ENCODE peak calls at places on chromosome 21, in nine cellular contexts. J is CD8-positive, alpha-beta T cell; K is GM23338; C is transverse colon; F is esophagus squamous epithelium; W is mucosa of descending colon; U is prostate gland; A is SK-N-SH; D is fibroblast of lung. M is an unnamed sample. For H3K4me1, the result is how much of the 10 kb centered on the place peaks cover.

GRCh38 chr21:45618846-45619485 is 24.6 kb upstream of the PCBP3 start:
- DNase-seq in U (no peak), K (no peak), W (no peak), J (no peak), F (no peak), A (peak), D (peak), C (no peak), M (no peak)

GRCh38 chr21:46157987-46158451 is 2.6 kb upstream of the FTCD start:
- DNase-seq in J (no peak), K (no peak), F (no peak), U (no peak), D (no peak), W (no peak), A (no peak), C (peak), M (no peak)

GRCh38 chr21:43341349-43342163 is 85.4 kb downstream of the SIK1 start:
- DNase-seq in F (no peak), D (peak), K (no peak), A (no peak), W (no peak), U (no peak), C (no peak), J (no peak), M (no peak)

GRCh38 chr21:32328595-32328994 is 29.9 kb downstream of the MRAP start:
- DNase-seq in J (no peak), K (no peak), F (no peak), C (no peak), D (peak), U (no peak), W (no peak), A (no peak), M (peak)

GRCh38 chr21:14480601-14481000 is 65.5 kb downstream of the SAMSN1 start:
- DNase-seq in C (peak), J (no peak), U (no peak), A (no peak), F (no peak), K (no peak), W (no peak), D (no peak), M (peak)

GRCh38 chr21:46205121-46205520 is 20.9 kb upstream of the SPATC1L start:
- DNase-seq in J (no peak), K (no peak), U (no peak), C (no peak), F (no peak), W (no peak), D (no peak), A (peak), M (no peak)

GRCh38 chr21:45588086-45588825 is 46.0 kb upstream of the SLC19A1 start:
- DNase-seq in W (no peak), C (no peak), A (no peak), U (no peak), D (no peak), K (no peak), J (no peak), F (no peak), M (no peak)

GRCh38 chr21:45632165-45632896 is 11.2 kb upstream of the PCBP3 start:
- DNase-seq in U (no peak), D (no peak), J (no peak), F (no peak), K (no peak), C (no peak), A (peak), W (no peak), M (no peak)

GRCh38 chr21:20259035-20259867 is 739.0 kb upstream of the NCAM2 start:
- DNase-seq in W (no peak), J (no peak), F (no peak), U (no peak), C (no peak), D (no peak), K (no peak), A (no peak), M (no peak)

GRCh38 chr21:31235671-31236450 is 108.2 kb downstream of the TIAM1 start:
- DNase-seq in K (no peak), F (no peak), C (no peak), A (no peak), W (no peak), J (no peak), D (peak), U (no peak), M (no peak)

GRCh38 chr21:46354046-46354445 is 30.1 kb downstream of the PCNT start:
- DNase-seq in J (no peak), W (no peak), A (no peak), D (no peak), F (no peak), U (no peak), C (no peak), K (no peak), M (no peak)

GRCh38 chr21:45386336-45386727 is 18.6 kb upstream of the COL18A1 start:
- DNase-seq in A (no peak), W (peak), U (no peak), J (no peak), C (no peak), F (no peak), D (no peak), K (no peak), M (no peak)

GRCh38 chr21:45829566-45830147 is 151.9 kb upstream of the COL6A1 start:
- DNase-seq in J (no peak), D (no peak), W (no peak), F (no peak), A (no peak), U (no peak), K (no peak), C (no peak), M (no peak)

GRCh38 chr21:46307625-46308024 is 16.0 kb downstream of the C21orf58 start:
- DNase-seq in W (no peak), A (no peak), U (no peak), F (no peak), J (no peak), D (peak), K (no peak), C (no peak), M (no peak)

GRCh38 chr21:32572574-32573420 is 12.5 kb downstream of the TCP10L start:
- DNase-seq in W (peak), F (no peak), U (peak), D (no peak), C (peak), A (no peak), K (no peak), J (no peak), M (no peak)

GRCh38 chr21:32425628-32426027 is 13.1 kb downstream of the EVA1C start:
- DNase-seq in K (no peak), J (no peak), F (no peak), W (no peak), A (no peak), U (no peak), C (no peak), D (no peak), M (peak)

GRCh38 chr21:21003701-21004100 is 5.5 kb downstream of the NCAM2 start:
- DNase-seq in C (no peak), W (no peak), F (no peak), D (peak), K (peak), U (no peak), A (peak), J (no peak), M (peak)

GRCh38 chr21:31236528-31236927 is 107.5 kb downstream of the TIAM1 start:
- DNase-seq in F (no peak), C (no peak), A (no peak), K (no peak), W (no peak), U (no peak), J (no peak), D (peak), M (no peak)

GRCh38 chr21:29215709-29216108 is 83.0 kb upstream of the BACH1 start:
- DNase-seq in F (no peak), K (no peak), U (peak), A (no peak), J (no peak), C (no peak), W (no peak), D (no peak), M (no peak)

GRCh38 chr21:46136739-46137349 is 18.5 kb downstream of the FTCD start:
- DNase-seq in D (no peak), C (no peak), F (no peak), J (no peak), A (no peak), K (no peak), W (no peak), U (no peak), M (no peak)

GRCh38 chr21:14850394-14850793 is 214.4 kb downstream of the NRIP1 start:
- DNase-seq in U (no peak), F (no peak), A (no peak), D (peak), C (no peak), W (no peak), K (no peak), J (no peak), M (no peak)

GRCh38 chr21:45741691-45742090 is 98.2 kb downstream of the PCBP3 start:
- DNase-seq in K (no peak), W (no peak), D (no peak), A (no peak), J (no peak), F (no peak), C (no peak), U (no peak), M (no peak)

GRCh38 chr21:18614327-18614726 is 210.7 kb upstream of the TMPRSS15 start:
- DNase-seq in D (no peak), J (no peak), A (no peak), F (no peak), K (no peak), U (no peak), C (no peak), W (no peak), M (no peak)

GRCh38 chr21:29166333-29166732 is 35.9 kb downstream of the MAP3K7CL start:
- DNase-seq in D (no peak), F (no peak), A (no peak), K (no peak), W (no peak), C (no peak), U (no peak), J (no peak), M (no peak)

GRCh38 chr21:20802631-20803260 is 195.5 kb upstream of the NCAM2 start:
- DNase-seq in U (no peak), D (no peak), A (no peak), F (no peak), K (no peak), W (no peak), J (no peak), C (no peak), M (no peak)

GRCh38 chr21:31136891-31137290 is 98.6 kb upstream of the KRTAP19-8 start:
- DNase-seq in U (no peak), K (no peak), W (no peak), C (no peak), F (no peak), A (peak), J (no peak), D (peak), M (peak)

GRCh38 chr21:15004721-15005370 is 60.0 kb downstream of the NRIP1 start:
- DNase-seq in K (peak), W (no peak), U (no peak), C (no peak), A (no peak), J (no peak), D (peak), F (no peak), M (no peak)

GRCh38 chr21:33132054-33132453 is 62.1 kb downstream of the OLIG1 start:
- DNase-seq in F (no peak), C (no peak), W (no peak), A (no peak), D (no peak), K (no peak), J (no peak), U (no peak), M (no peak)

GRCh38 chr21:17780539-17780938 is 38.6 kb downstream of the C21orf91 start:
- DNase-seq in C (peak), U (no peak), K (no peak), J (peak), D (peak), F (no peak), W (no peak), A (no peak), M (peak)

GRCh38 chr21:27171704-27172103 is 204.8 kb upstream of the ADAMTS5 start:
- DNase-seq in F (no peak), W (no peak), C (no peak), D (no peak), K (no peak), J (no peak), U (no peak), A (no peak), M (no peak)

DNA sequence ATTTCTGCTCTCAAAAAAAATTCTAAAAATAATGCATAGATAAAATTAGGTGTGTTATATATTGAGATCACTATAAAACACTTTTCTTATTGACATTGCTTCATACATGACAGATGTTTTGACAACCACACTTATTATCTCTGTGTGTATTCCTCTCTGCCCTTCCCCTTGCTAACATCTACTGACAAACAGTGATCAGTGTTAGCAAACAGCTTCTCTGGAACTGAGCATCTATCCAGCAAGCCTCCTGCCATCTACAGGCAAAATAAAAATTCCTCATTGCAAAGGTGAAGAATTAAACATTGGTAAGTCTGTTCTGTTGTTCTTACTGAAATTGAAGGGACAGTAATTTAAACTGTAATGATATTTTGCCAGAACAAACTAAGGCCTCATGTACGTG is 2153.9 kb downstream of the NCAM2 start:
- DNase-seq in J (no peak), F (no peak), K (no peak), W (no peak), A (peak), C (no peak), U (no peak), D (no peak), M (no peak)
- TF ChIP-seq CTCF in J (no peak), F (no peak), K (no peak), W (no peak), A (no peak), C (no peak), U (no peak), D (no peak), M (no peak)

DNA sequence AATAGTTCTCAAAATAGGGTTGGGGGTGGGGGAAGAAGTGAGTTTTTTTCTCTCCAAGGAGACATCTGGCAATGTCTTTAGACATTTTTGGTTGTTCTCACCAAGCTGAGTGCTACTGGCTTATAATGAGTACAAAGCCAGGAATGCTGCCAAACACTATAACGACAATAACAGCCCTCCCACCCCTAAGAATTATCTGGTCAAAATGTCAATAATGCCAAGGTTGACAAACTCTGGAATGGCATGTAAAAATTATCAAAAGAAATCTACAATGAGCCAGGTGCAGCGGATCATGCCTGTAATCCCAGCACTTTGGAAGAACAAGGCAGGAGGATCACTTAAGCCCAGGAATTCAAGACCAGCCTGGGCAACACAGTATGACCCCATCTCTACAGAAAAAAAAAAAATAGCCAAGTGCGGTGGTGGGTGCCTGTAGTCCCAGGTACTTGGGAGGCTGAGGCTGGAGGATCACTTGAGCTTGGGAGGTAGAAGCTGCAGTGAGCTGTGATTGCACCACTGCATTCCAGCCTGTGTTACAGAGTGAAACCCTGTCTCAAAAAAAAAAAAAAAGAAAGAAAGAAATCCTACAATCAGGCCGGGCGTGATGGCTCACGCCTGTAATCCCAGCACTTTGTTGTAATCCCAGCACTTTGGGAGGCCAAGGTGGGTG is 2.5 kb downstream of the ATP5PF start:
- DNase-seq in K (no peak), F (no peak), A (no peak), C (no peak), J (no peak), D (no peak), U (no peak), W (no peak), M (no peak)
- H3K4me3 ChIP-seq in K (no peak), F (no peak), A (no peak), C (no peak), J (no peak), D (no peak), U (no peak), W (no peak), M (no peak)

GRCh38 chr21:39010629-39011404 is 172.4 kb downstream of the PSMG1 start:
- DNase-seq in K (no peak), A (no peak), F (no peak), W (no peak), D (no peak), U (no peak), C (no peak), J (no peak), M (no peak)

GRCh38 chr21:39011911-39012310 is 171.3 kb downstream of the PSMG1 start:
- DNase-seq in F (no peak), D (no peak), W (no peak), A (no peak), K (no peak), C (no peak), U (no peak), J (no peak), M (no peak)

GRCh38 chr21:39014751-39015150 is 168.5 kb downstream of the PSMG1 start:
- DNase-seq in U (no peak), K (no peak), A (no peak), D (peak), F (no peak), W (no peak), J (no peak), C (no peak), M (no peak)

GRCh38 chr21:39009587-39010225 is 173.5 kb downstream of the PSMG1 start:
- DNase-seq in U (no peak), J (no peak), D (no peak), K (no peak), F (no peak), C (no peak), A (no peak), W (no peak), M (no peak)

DNA sequence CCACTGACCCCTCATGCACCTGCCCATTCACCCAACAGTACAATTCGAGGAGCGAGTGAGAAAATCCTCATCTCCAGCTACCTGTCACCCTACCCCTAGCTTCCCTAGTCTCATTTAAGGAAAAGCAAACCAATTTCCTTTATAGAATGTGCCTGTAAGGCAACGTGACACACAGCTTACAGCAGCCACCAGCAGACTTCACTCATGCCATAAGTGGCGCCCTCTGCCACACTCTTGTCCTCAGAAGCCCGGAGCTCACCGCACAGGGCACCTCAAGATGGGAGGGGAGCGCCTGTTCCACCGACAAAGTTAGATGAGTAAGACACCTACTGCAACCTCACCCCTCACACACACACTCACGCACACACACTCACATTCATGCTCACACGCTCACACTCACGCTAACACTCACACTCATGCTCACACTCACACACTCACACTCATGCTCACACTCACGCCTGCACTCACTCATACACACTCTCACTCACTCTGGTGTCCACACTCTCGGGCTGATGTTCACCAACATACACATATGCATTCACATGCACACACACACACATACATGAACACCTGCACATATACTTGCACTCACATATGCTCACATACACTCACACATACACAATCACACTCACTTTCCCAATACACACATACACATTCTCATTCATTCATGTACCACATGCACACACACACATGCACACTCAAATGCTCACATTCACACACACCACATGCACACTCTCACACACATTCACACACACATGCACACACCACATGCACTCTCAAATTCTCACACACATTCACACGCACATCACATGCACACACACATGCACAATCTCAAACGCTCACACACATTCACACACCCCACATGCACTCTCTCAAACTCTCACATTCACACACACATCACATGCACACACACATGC is 170.7 kb downstream of the PSMG1 start:
- DNase-seq in U (no peak), K (no peak), A (no peak), F (no peak), C (no peak), W (no peak), J (no peak), D (no peak), M (no peak)
- H3K4me1 ChIP-seq in U (under half), K (under half), A (under half), F (under half), C (under half), W (under half), J (under half), D (under half), M (under half)

GRCh38 chr21:42164064-42164789 is 54.7 kb upstream of the ABCG1 start:
- DNase-seq in F (no peak), J (peak), W (peak), D (no peak), A (peak), C (peak), U (no peak), K (peak), M (peak)
- TF ChIP-seq CTCF in F (peak), J (peak), W (peak), D (no peak), A (no peak), C (peak), U (peak), K (peak), M (peak)

DNA sequence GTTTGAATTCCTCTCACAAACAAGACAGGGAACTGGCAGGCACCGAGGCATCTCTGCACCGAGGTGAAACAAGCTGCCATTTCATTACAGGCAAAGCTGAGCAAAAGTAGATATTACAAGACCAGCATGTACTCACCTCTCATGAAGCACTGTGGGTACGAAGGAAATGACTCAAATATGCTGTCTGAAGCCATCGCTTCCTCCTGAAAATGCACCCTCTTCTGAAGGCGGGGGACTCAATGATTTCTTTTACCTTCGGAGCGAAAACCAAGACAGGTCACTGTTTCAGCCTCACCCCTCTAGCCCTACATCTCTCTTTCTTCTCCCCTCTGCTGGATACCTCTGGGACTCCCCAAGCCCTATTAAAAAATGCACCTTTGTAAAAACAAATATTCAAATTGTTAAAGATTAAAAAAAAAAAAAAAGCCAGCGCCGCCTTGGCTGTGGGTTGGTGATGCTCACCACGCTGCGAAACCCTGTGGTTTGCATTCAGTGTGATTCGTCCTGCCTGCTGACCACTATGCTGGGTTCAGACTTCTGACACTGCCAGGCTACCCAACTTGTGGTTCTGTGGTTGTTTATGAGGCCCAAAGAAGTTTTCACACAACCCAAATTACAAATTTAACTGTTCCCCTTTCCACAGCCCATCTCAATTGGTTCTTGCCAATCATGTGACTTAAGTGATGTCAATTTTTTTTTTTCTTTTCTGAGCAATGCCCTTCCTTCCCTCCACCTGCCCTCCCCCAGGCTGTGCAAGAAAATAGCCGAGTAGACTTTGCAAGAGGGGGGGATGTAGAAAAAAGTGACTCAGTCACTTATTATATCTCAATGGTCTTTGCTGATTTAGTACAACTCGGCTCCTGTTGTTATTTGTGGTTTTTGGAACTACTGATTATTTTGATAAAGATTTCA is at the start of gene RUNX1:
- DNase-seq in F (peak), U (no peak), J (peak), K (no peak), D (peak), C (peak), W (no peak), A (no peak), M (no peak)
- H3K4me3 ChIP-seq in F (peak), U (no peak), J (peak), K (no peak), D (no peak), C (no peak), W (no peak), A (peak), M (no peak)